ENCODE peak calls at places on chromosomes 11 and 22, in five cellular contexts. X is NCI-H460; Q is activated CD4-positive, alpha-beta memory T cell treated with anti-CD3 and anti-CD28 coated beads for 36 hours; M is amygdala; G is IMR-90. N is an unnamed sample.

GRCh38 chr11:9617960-9618359 is 44.5 kb downstream of the WEE1 start:
- DNase-seq in X (no peak), Q (no peak), M (no peak), G (peak), N (no peak)

GRCh38 chr11:26276798-26277424 is 55.0 kb upstream of the ANO3 start:
- DNase-seq in X (peak), Q (peak), M (no peak), G (peak), N (peak)

GRCh38 chr22:22748297-22748743 is 103.9 kb downstream of the GGTLC2 start:
- DNase-seq in X (peak), Q (peak), M (no peak), G (peak), N (peak)

GRCh38 chr11:78560066-78560597 is 14.5 kb downstream of the NARS2 start:
- DNase-seq in X (no peak), Q (no peak), M (no peak), G (no peak), N (no peak)

GRCh38 chr22:23826510-23827350 is 12.1 kb downstream of the DERL3 start:
- DNase-seq in X (no peak), Q (no peak), M (no peak), G (peak), N (peak)

GRCh38 chr22:19691721-19692341 is 22.5 kb upstream of the SEPTIN5 start:
- DNase-seq in X (peak), Q (no peak), M (no peak), G (peak), N (peak)

GRCh38 chr22:49210606-49211005 is 617.1 kb downstream of the BRD1 start:
- DNase-seq in X (no peak), Q (no peak), M (no peak), G (no peak), N (no peak)

GRCh38 chr11:68549789-68550484 is 89.4 kb downstream of the PPP6R3 start:
- DNase-seq in X (no peak), Q (no peak), M (no peak), G (no peak), N (no peak)

GRCh38 chr11:9982127-9982795 is 311.8 kb downstream of the SBF2 start:
- DNase-seq in X (no peak), Q (no peak), M (no peak), G (no peak), N (no peak)

GRCh38 chr22:25843660-25844275 is 101.8 kb downstream of the MYO18B start:
- DNase-seq in X (no peak), Q (no peak), M (no peak), G (no peak), N (peak)

GRCh38 chr11:4065601-4066377 is 28.8 kb upstream of the RRM1 start:
- DNase-seq in X (no peak), Q (no peak), M (no peak), G (no peak), N (peak)

GRCh38 chr11:68569357-68569756 is 108.8 kb downstream of the PPP6R3 start:
- DNase-seq in X (no peak), Q (no peak), M (no peak), G (no peak), N (no peak)

GRCh38 chr11:61569701-61570100 is 11.2 kb downstream of the SYT7 start:
- DNase-seq in X (no peak), Q (no peak), M (no peak), G (no peak), N (no peak)

GRCh38 chr11:19953909-19954308 is 206.4 kb downstream of the DBX1 start:
- DNase-seq in X (peak), Q (no peak), M (peak), G (peak), N (peak)